ENCODE peak calls at places on chromosomes 16 and 17, in four cellular contexts. W is kidney epithelial cell, B is A172, I is mammary epithelial cell. E is an unnamed sample.
A peak's percentile ranks its signal among the peaks of the same experiment; 100 is the strongest.

GRCh38 chr16:17471745-17472075 is 950 bp upstream of the XYLT1 start:
- DNase-seq in B (no peak), W (no peak), I (peak; percentile 6), E (no peak)

GRCh38 chr17:49497147-49498036 is 2.3 kb downstream of the NGFR start:
- DNase-seq in B (no peak), W (no peak), I (peak; percentile 39), E (peak; percentile 9)

GRCh38 chr17:55341432-55341831 is 76.7 kb downstream of the HLF start:
- DNase-seq in I (peak; percentile 86), W (no peak), B (no peak), E (no peak)

GRCh38 chr17:39105705-39106104 is 45.7 kb downstream of the PLXDC1 start:
- DNase-seq in W (no peak), I (no peak), B (no peak), E (no peak)

GRCh38 chr16:386641-387156 is 4.9 kb upstream of the PGAP6 start:
- DNase-seq in W (no peak), I (no peak), B (no peak), E (peak; percentile 31)

GRCh38 chr17:66386789-66387351 is 84.5 kb downstream of the PRKCA start:
- DNase-seq in I (peak; percentile 12), B (no peak), W (peak; percentile 54), E (no peak)

GRCh38 chr17:4679652-4680051 is 24.3 kb downstream of the PELP1 start:
- DNase-seq in W (peak; percentile 56), B (peak; percentile 67), I (peak; percentile 80), E (peak; percentile 81)

GRCh38 chr17:50210249-50211225 is 9.1 kb upstream of the COL1A1 start:
- DNase-seq in I (peak; percentile 55), W (peak; percentile 90), B (peak; percentile 98), E (peak; percentile 93)

GRCh38 chr17:57603541-57603940 is 141.6 kb downstream of the CCDC182 start:
- DNase-seq in W (no peak), I (no peak), B (no peak), E (no peak)

GRCh38 chr16:4373356-4373908 is 1.8 kb downstream of the VASN start:
- DNase-seq in B (no peak), I (peak; percentile 37), W (no peak), E (peak; percentile 44)

GRCh38 chr17:33266611-33267010 is 26.5 kb downstream of the ASIC2 start:
- DNase-seq in I (no peak), W (no peak), B (no peak), E (no peak)

GRCh38 chr17:80116276-80116922 is 15.0 kb downstream of the GAA start:
- DNase-seq in W (no peak), B (no peak), I (no peak), E (no peak)

GRCh38 chr17:40433551-40434384 is 9.5 kb upstream of the IGFBP4 start:
- DNase-seq in W (no peak), B (no peak), I (no peak), E (peak; percentile 38)

GRCh38 chr17:33580215-33580614 is 287.1 kb upstream of the ASIC2 start:
- DNase-seq in B (no peak), W (no peak), I (no peak), E (no peak)

GRCh38 chr16:11234884-11235702 is 20.9 kb downstream of the SOCS1 start:
- DNase-seq in W (no peak), B (no peak), I (no peak), E (no peak)

GRCh38 chr16:65634291-65634690 is 512.4 kb upstream of the CDH11 start:
- DNase-seq in W (no peak), I (peak; percentile 5), B (no peak), E (no peak)

GRCh38 chr17:43372273-43372911 is 26.4 kb upstream of the ARL4D start:
- DNase-seq in W (no peak), B (no peak), I (no peak), E (peak; percentile 34)

GRCh38 chr17:78597923-78598545 is 20.8 kb upstream of the DNAH17 start:
- DNase-seq in B (no peak), I (peak; percentile 12), W (no peak), E (no peak)

GRCh38 chr16:24045641-24046040 is 209.9 kb downstream of the PRKCB start:
- DNase-seq in B (no peak), I (no peak), W (no peak), E (no peak)

GRCh38 chr17:44324092-44324570 is 492 bp downstream of the SLC25A39 start:
- DNase-seq in I (peak; percentile 35), B (no peak), W (no peak), E (peak; percentile 36)

E was measured in ACHN.